ENCODE peak calls at places on chromosomes 3 and 15, in six cellular contexts. N, S, Y, A, C and J are unnamed samples.

GRCh38 chr3:185936814-185937688 is 763 bp downstream of the TRA2B start:
- DNase-seq in N (peak), S (peak), Y (peak), A (peak), C (peak), J (peak)

GRCh38 chr3:184255291-184256039 is 5.9 kb downstream of the CAMK2N2 start:
- DNase-seq in N (no peak), S (no peak), Y (no peak), A (no peak), C (no peak), J (no peak)

GRCh38 chr15:50907866-50908208 is 646 bp upstream of the AP4E1 start:
- DNase-seq in N (no peak), S (peak), Y (peak), A (no peak), C (no peak), J (no peak)

GRCh38 chr3:157830865-157831264 is 275.4 kb downstream of the SHOX2 start:
- DNase-seq in N (no peak), S (no peak), Y (no peak), A (no peak), C (no peak), J (no peak)

GRCh38 chr3:155197786-155198185 is 95.7 kb downstream of the STRIT1 start:
- DNase-seq in N (no peak), S (no peak), Y (no peak), A (no peak), C (no peak), J (no peak)

GRCh38 chr3:5463986-5464385 is 276.5 kb downstream of the EDEM1 start:
- DNase-seq in N (no peak), S (no peak), Y (no peak), A (no peak), C (no peak), J (no peak)

GRCh38 chr3:136838641-136839555 is 20.0 kb downstream of the SLC35G2 start:
- DNase-seq in N (no peak), S (no peak), Y (peak), A (no peak), C (no peak), J (no peak)

GRCh38 chr3:3172627-3173026 is 6.9 kb downstream of the CRBN start:
- DNase-seq in N (no peak), S (no peak), Y (no peak), A (no peak), C (no peak), J (no peak)

GRCh38 chr3:124451655-124452317 is 278.5 kb upstream of the UMPS start:
- DNase-seq in N (no peak), S (no peak), Y (no peak), A (no peak), C (peak), J (no peak)

GRCh38 chr3:46930176-46930944 is 46.2 kb downstream of the CCDC12 start:
- DNase-seq in N (no peak), S (no peak), Y (no peak), A (no peak), C (no peak), J (no peak)

GRCh38 chr3:184345678-184346144 is 8.3 kb downstream of the FAM131A start:
- DNase-seq in N (peak), S (peak), Y (peak), A (no peak), C (no peak), J (peak)

GRCh38 chr15:81400640-81401236 is 26.7 kb upstream of the TMC3 start:
- DNase-seq in N (peak), S (peak), Y (peak), A (no peak), C (peak), J (peak)

GRCh38 chr3:45329779-45330305 is 58.5 kb upstream of the LARS2 start:
- DNase-seq in N (no peak), S (no peak), Y (no peak), A (no peak), C (no peak), J (no peak)

GRCh38 chr3:33989229-33989628 is 190.8 kb downstream of the PDCD6IP start:
- DNase-seq in N (no peak), S (no peak), Y (no peak), A (no peak), C (no peak), J (no peak)

GRCh38 chr3:30437172-30437571 is 169.2 kb upstream of the TGFBR2 start:
- DNase-seq in N (no peak), S (no peak), Y (no peak), A (no peak), C (no peak), J (no peak)

GRCh38 chr3:31185004-31185357 is 290.5 kb upstream of the GADL1 start:
- DNase-seq in N (no peak), S (no peak), Y (no peak), A (no peak), C (no peak), J (no peak)

GRCh38 chr3:76551739-76552138 is 488.2 kb upstream of the ROBO2 start:
- DNase-seq in N (no peak), S (no peak), Y (no peak), A (no peak), C (no peak), J (no peak)

GRCh38 chr15:99961011-99961441 is 227.8 kb upstream of the LYSMD4 start:
- DNase-seq in N (no peak), S (no peak), Y (peak), A (no peak), C (no peak), J (no peak)

GRCh38 chr3:43053291-43053690 is 52.6 kb downstream of the POMGNT2 start:
- DNase-seq in N (no peak), S (no peak), Y (no peak), A (no peak), C (no peak), J (no peak)

GRCh38 chr3:43043071-43043766 is 62.7 kb downstream of the POMGNT2 start:
- DNase-seq in N (no peak), S (no peak), Y (no peak), A (no peak), C (no peak), J (no peak)

GRCh38 chr3:43046583-43046982 is 59.3 kb downstream of the POMGNT2 start:
- DNase-seq in N (no peak), S (no peak), Y (no peak), A (no peak), C (no peak), J (no peak)

GRCh38 chr3:43043793-43044192 is 62.1 kb downstream of the POMGNT2 start:
- DNase-seq in N (no peak), S (no peak), Y (no peak), A (no peak), C (no peak), J (no peak)

DNA sequence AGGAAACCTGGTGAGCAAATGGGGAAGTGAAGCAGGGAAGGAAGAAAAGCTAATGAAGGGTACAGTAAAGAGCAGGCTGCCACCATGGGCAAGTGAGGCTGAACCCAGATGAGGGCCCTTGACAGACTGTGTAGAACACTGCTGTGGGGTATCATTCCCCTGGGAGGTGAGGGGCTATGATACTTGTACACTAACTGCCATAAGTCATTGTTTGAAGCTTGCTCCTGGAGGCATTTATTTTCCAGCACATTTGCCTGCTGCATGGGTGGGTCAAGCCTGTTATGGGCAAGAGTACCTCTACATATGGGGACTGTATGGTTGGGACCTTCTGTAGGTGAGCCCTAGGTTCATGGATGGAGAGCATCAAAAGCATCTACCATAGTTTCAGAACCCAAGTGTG is 57.4 kb downstream of the POMGNT2 start:
- DNase-seq in N (no peak), S (no peak), Y (no peak), A (no peak), C (no peak), J (no peak)
- TF ChIP-seq TAF1 in N (no peak), S (no peak), Y (no peak), A (no peak), C (no peak), J (no peak)

GRCh38 chr3:159779883-159780282 is 208.8 kb upstream of the IL12A start:
- DNase-seq in N (no peak), S (no peak), Y (no peak), A (no peak), C (no peak), J (no peak)

GRCh38 chr3:159771865-159772611 is 216.6 kb upstream of the IL12A start:
- DNase-seq in N (no peak), S (no peak), Y (no peak), A (no peak), C (no peak), J (no peak)

GRCh38 chr3:159773706-159774105 is 214.9 kb upstream of the IL12A start:
- DNase-seq in N (no peak), S (no peak), Y (no peak), A (no peak), C (no peak), J (no peak)

GRCh38 chr3:159776779-159777178 is 211.9 kb upstream of the IL12A start:
- DNase-seq in N (no peak), S (no peak), Y (no peak), A (no peak), C (no peak), J (no peak)

GRCh38 chr3:159775372-159775961 is 213.2 kb upstream of the IL12A start:
- DNase-seq in N (no peak), S (no peak), Y (no peak), A (peak), C (no peak), J (no peak)
- TF ChIP-seq POLR2AphosphoS5 in N (no peak), S (no peak), Y (no peak), A (no peak), C (no peak), J (no peak)

GRCh38 chr15:74173545-74174215 is at the start of gene ISLR:
- DNase-seq in N (no peak), S (no peak), Y (no peak), A (no peak), C (no peak), J (no peak)
- TF ChIP-seq POLR2A in N (no peak), S (no peak), Y (no peak), A (no peak), C (no peak), J (no peak)

GRCh38 chr3:107947203-107947602 is 143.6 kb downstream of the CD47 start:
- DNase-seq in N (no peak), S (no peak), Y (no peak), A (no peak), C (no peak), J (no peak)
- TF ChIP-seq TAF1 in N (no peak), S (no peak), Y (no peak), A (no peak), C (no peak), J (no peak)

GRCh38 chr3:65083240-65083639 is 395.4 kb upstream of the ADAMTS9 start:
- DNase-seq in N (no peak), S (no peak), Y (no peak), A (no peak), C (no peak), J (no peak)

GRCh38 chr3:65080432-65080831 is 392.6 kb upstream of the ADAMTS9 start:
- DNase-seq in N (no peak), S (no peak), Y (no peak), A (no peak), C (no peak), J (no peak)

GRCh38 chr3:65077124-65077523 is 389.3 kb upstream of the ADAMTS9 start:
- DNase-seq in N (no peak), S (no peak), Y (no peak), A (no peak), C (no peak), J (no peak)

DNA sequence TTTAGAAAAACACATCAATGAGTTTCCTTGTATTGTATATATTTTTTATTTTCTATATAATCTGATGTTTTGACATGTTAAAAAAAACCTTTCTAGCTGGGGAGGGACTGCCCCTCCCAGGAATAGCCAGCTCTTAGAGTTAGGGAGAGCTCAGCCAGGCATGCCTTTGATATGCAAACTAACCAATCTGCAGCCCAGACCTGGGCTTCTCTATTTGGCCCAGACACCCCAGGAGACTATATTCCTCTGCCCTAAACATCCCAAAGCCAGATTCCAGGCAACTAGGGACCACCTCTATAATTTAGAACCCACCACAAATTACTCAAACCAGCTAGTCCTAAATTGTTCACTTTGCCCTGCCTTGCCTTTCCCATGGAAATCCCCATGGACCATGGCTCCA is 390.9 kb upstream of the ADAMTS9 start:
- DNase-seq in N (no peak), S (no peak), Y (no peak), A (no peak), C (no peak), J (no peak)
- TF ChIP-seq POLR2AphosphoS5 in N (no peak), S (no peak), Y (no peak), A (no peak), C (no peak), J (no peak)

DNA sequence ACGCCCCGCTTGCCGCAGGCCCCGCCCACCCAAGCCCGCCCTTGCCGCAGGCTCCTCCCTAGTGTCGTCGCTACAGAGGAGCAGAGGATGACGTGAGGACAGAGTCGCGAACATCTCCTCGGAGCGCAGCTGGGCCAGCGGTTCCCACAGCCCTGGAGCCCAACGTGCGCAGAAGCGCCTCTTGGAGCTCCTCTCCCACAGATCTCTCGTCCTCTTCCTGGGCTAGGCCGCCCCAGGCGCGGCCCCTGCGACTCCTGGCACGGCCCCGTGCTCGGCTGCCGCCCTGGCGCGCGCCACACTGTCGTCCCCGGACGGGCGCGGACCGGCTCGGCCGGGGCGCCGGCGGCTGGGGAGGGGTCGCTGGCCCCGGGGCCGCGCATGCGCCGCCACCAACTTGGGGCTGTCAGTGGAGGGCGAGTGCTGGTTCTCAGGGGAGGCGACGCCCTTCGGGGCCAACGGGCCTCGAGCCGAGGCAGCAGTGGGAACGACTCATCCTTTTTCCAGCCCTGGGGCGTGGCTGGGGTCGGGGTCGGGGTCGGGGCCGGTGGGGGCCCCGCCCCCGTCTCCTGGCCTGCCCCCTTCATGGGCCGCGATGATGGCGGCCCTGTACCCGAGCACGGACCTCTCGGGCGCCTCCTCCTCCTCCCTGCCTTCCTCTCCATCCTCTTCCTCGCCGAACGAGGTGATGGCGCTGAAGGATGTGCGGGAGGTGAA is at the start of gene TRPC1:
- DNase-seq in N (peak), S (peak), Y (peak), A (peak), C (no peak), J (peak)
- TF ChIP-seq POLR2A in N (no peak), S (peak), Y (peak), A (peak), C (peak), J (no peak)

GRCh38 chr15:47607750-47608149 is 109.6 kb upstream of the SEMA6D start:
- DNase-seq in N (no peak), S (no peak), Y (no peak), A (no peak), C (no peak), J (no peak)
- TF ChIP-seq TAF1 in N (no peak), S (no peak), Y (no peak), A (no peak), C (no peak), J (no peak)